ENCODE peak calls at places on chromosomes 16 and 17, in four cellular contexts. P is H9, S is H1, H is mesenchymal stem cell. F is an unnamed sample.

GRCh38 chr17:77285594-77286390 is 145.0 kb downstream of the SEC14L1 start:
- DNase-seq in P (no peak), S (no peak), H (peak), F (no peak)

GRCh38 chr17:38702166-38702899 is 2.7 kb upstream of the MLLT6 start:
- DNase-seq in P (peak), S (no peak), H (peak), F (peak)

GRCh38 chr17:72772331-72772821 is 320.1 kb downstream of the SLC39A11 start:
- DNase-seq in P (no peak), S (no peak), H (no peak), F (no peak)

GRCh38 chr16:89736554-89736953 is 15.2 kb downstream of the ZNF276 start:
- DNase-seq in P (no peak), S (no peak), H (no peak), F (no peak)

GRCh38 chr16:66692341-66692740 is 4.2 kb downstream of the CMTM4 start:
- DNase-seq in P (no peak), S (no peak), H (no peak), F (no peak)

GRCh38 chr16:59274141-59274540 is 540.0 kb upstream of the GOT2 start:
- DNase-seq in P (no peak), S (no peak), H (no peak), F (no peak)

GRCh38 chr16:17133851-17134250 is 336.9 kb downstream of the XYLT1 start:
- DNase-seq in P (no peak), S (no peak), H (no peak), F (no peak)

GRCh38 chr16:19908921-19909320 is 24.3 kb upstream of the GPRC5B start:
- DNase-seq in P (no peak), S (no peak), H (no peak), F (no peak)

GRCh38 chr16:56462064-56462796 is 10.9 kb downstream of the OGFOD1 start:
- DNase-seq in P (no peak), S (no peak), H (no peak), F (no peak)

GRCh38 chr17:45677770-45678169 is 106.3 kb upstream of the CRHR1 start:
- DNase-seq in P (no peak), S (no peak), H (no peak), F (no peak)

GRCh38 chr17:80816241-80817103 is 175.2 kb upstream of the CHMP6 start:
- DNase-seq in P (no peak), S (no peak), H (no peak), F (no peak)

GRCh38 chr17:12745481-12745880 is 43.8 kb upstream of the ARHGAP44 start:
- DNase-seq in P (peak), S (no peak), H (no peak), F (no peak)

GRCh38 chr16:64540449-64540848 is 581.4 kb downstream of the CDH11 start:
- DNase-seq in P (no peak), S (no peak), H (no peak), F (no peak)

GRCh38 chr17:78387982-78388941 is 9.8 kb downstream of the PGS1 start:
- DNase-seq in P (no peak), S (no peak), H (peak), F (no peak)

GRCh38 chr17:78383725-78384471 is 5.4 kb downstream of the PGS1 start:
- DNase-seq in P (no peak), S (no peak), H (peak), F (no peak)

GRCh38 chr17:78381601-78382168 is 3.2 kb downstream of the PGS1 start:
- DNase-seq in P (peak), S (no peak), H (peak), F (no peak)

GRCh38 chr17:78380370-78380769 is 1.9 kb downstream of the PGS1 start:
- DNase-seq in P (no peak), S (no peak), H (no peak), F (no peak)

DNA sequence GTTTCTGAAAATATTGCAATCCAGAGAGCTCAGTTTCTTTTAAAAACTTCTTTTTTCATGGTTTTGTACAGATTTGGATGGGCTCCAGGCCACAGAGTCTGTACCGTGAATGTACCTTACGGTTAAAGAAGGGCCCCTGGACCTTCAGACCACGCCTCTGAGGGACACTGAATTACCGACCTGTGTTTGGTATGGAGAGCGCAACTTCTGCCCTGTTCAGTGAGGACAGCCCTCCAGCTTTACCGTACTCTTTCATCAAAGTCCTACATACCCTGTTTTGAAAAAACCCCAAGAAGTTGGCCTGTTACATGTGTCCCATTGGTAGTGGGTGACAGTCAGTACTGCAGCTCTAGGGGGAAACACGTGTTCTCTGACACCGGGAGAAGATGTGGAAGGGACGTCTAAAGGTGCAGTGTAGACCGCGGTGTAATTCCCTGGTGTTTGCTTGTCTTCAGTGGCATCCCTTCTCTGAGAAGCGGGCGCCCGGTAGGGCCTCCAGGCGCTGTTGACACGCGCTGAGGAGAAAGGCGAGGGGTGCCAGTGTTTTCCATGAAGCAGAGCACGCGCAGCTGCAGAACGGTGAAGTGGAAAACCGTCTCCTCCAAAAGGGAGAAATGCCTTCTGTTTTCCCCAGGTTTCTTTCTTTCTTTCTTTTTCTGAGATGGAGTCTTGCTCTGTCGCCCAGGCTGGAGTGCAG is 6.2 kb downstream of the PGS1 start:
- DNase-seq in P (no peak), S (no peak), H (no peak), F (no peak)
- H2BK5ac ChIP-seq in P (no peak), S (no peak), H (peak), F (no peak)

GRCh38 chr17:17015221-17015620 is 27.0 kb upstream of the MPRIP start:
- DNase-seq in P (no peak), S (no peak), H (no peak), F (no peak)
- H2BK12ac ChIP-seq in P (no peak), S (no peak), H (no peak), F (no peak)

GRCh38 chr16:24774510-24774909 is 45.1 kb downstream of the TNRC6A start:
- DNase-seq in P (no peak), S (no peak), H (no peak), F (no peak)
- H3K4me2 ChIP-seq in P (no peak), S (no peak), H (no peak), F (no peak)

GRCh38 chr17:48051278-48051677 is 3.1 kb downstream of the NFE2L1 start:
- DNase-seq in P (no peak), S (no peak), H (no peak), F (no peak)
- H2BK5ac ChIP-seq in P (no peak), S (peak), H (no peak), F (no peak)

DNA sequence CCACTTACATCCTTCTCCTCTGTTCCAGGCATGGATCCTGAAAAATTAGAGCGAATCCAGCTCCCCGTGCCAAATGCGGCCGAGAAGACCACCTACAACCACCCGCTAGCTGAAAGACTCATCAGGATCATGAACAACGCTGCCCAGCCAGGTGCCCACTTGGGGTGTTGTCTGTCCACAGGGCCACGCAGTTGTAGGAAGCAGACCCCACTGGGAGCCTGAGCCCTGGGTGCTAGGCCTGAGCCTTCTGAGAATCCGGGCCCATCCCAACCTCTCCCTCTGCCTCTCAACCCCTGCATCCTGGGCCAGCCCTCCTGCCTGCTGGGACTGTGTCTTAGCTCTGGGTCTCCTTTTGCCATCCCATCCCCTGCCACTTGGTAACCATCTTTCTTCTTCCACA is 95.4 kb downstream of the CLEC16A start:
- DNase-seq in P (no peak), S (no peak), H (no peak), F (no peak)
- H2BK12ac ChIP-seq in P (no peak), S (no peak), H (no peak), F (no peak)

DNA sequence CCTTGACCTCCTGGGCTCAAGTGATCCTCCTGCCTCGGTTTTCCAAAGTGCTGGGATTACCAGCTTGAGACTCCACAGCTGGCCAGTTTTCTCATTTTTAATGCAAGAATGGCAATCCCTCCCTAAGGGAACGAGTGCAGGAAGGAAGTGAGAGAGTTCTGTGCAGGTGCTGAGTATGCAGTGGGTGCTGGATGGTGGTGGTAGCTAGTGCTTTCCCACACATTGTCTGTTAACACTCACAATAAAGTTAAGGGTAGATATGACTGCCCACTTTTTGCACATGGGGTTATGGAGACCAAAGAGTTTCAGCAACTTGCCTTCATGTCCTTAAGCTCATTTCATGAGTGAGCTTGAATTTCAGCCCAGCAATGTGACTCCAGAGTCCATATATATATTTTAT is 18.5 kb downstream of the RGS9 start:
- DNase-seq in P (no peak), S (no peak), H (no peak), F (no peak)
- H3K4me2 ChIP-seq in P (no peak), S (no peak), H (no peak), F (no peak)

GRCh38 chr16:3149630-3150345 is 15.0 kb downstream of the ZNF213 start:
- DNase-seq in P (peak), S (no peak), H (peak), F (peak)
- H2BK5ac ChIP-seq in P (no peak), S (peak), H (peak), F (peak)

F was measured in neuronal stem cell.